ENCODE peak calls at places on chromosome 13, in four cellular contexts. S, Z, P and V are unnamed samples. For H3K27me3, the result is how much of the 10 kb centered on the place peaks cover.

GRCh38 chr13:73142091-73142490 is 83.3 kb downstream of the KLF5 start:
- DNase-seq in S (no peak), P (no peak), Z (no peak), V (no peak)

GRCh38 chr13:31477961-31478360 is 261.4 kb upstream of the RXFP2 start:
- DNase-seq in P (no peak), S (no peak), Z (no peak), V (no peak)

GRCh38 chr13:81171065-81171647 is 830.2 kb upstream of the SPRY2 start:
- DNase-seq in S (no peak), P (no peak), Z (peak), V (no peak)

GRCh38 chr13:114230117-114230516 is 4.6 kb upstream of the CDC16 start:
- DNase-seq in P (no peak), Z (peak), S (no peak), V (no peak)

GRCh38 chr13:94176576-94176975 is 302.9 kb downstream of the DCT start:
- DNase-seq in S (no peak), Z (no peak), P (no peak), V (no peak)

GRCh38 chr13:30735025-30735967 is at the start of gene ALOX5AP:
- DNase-seq in P (no peak), S (no peak), Z (no peak), V (no peak)

GRCh38 chr13:110529522-110530311 is 31.8 kb downstream of the RAB20 start:
- DNase-seq in Z (no peak), S (peak), P (no peak), V (no peak)

GRCh38 chr13:101178394-101178793 is 237.9 kb downstream of the NALCN start:
- DNase-seq in P (no peak), Z (no peak), S (no peak), V (no peak)

GRCh38 chr13:84951128-84951527 is 848.1 kb downstream of the SLITRK6 start:
- DNase-seq in Z (no peak), P (no peak), S (no peak), V (no peak)

GRCh38 chr13:27120811-27121210 is 50.8 kb downstream of the USP12 start:
- DNase-seq in P (no peak), S (no peak), Z (no peak), V (no peak)

GRCh38 chr13:111992911-111993310 is 74.0 kb upstream of the SOX1 start:
- DNase-seq in Z (no peak), P (no peak), S (no peak), V (no peak)

GRCh38 chr13:103852036-103852435 is 785.8 kb upstream of the SLC10A2 start:
- DNase-seq in S (no peak), P (no peak), Z (no peak), V (peak)

GRCh38 chr13:41897126-41897525 is 63.8 kb downstream of the VWA8 start:
- DNase-seq in P (no peak), S (no peak), Z (no peak), V (no peak)

GRCh38 chr13:76917096-76917495 is 30.9 kb upstream of the KCTD12 start:
- DNase-seq in Z (no peak), S (no peak), P (no peak), V (no peak)

GRCh38 chr13:72728290-72728605 is 525 bp downstream of the BORA start:
- DNase-seq in P (no peak), Z (no peak), S (no peak), V (no peak)

GRCh38 chr13:52846567-52847321 is 1.7 kb downstream of the PCDH8 start:
- DNase-seq in Z (peak), P (peak), S (peak), V (no peak)

GRCh38 chr13:72754111-72754510 is 26.4 kb downstream of the BORA start:
- DNase-seq in P (no peak), Z (no peak), S (no peak), V (no peak)

GRCh38 chr13:102642029-102642428 is 45.2 kb downstream of the TPP2 start:
- DNase-seq in P (no peak), Z (no peak), S (no peak), V (no peak)

GRCh38 chr13:100588350-100589177 is at the start of gene GGACT:
- DNase-seq in S (peak), P (peak), Z (peak), V (peak)

GRCh38 chr13:114113961-114114360 is 18.5 kb downstream of the RASA3 start:
- DNase-seq in P (no peak), S (peak), Z (no peak), V (no peak)

GRCh38 chr13:95298169-95298940 is 2.9 kb downstream of the ABCC4 start:
- DNase-seq in Z (no peak), S (no peak), P (no peak), V (no peak)

GRCh38 chr13:49516467-49516866 is 20.7 kb downstream of the PHF11 start:
- DNase-seq in S (no peak), P (no peak), Z (no peak), V (no peak)

GRCh38 chr13:34412817-34413365 is 529.2 kb upstream of the NBEA start:
- DNase-seq in Z (no peak), S (no peak), P (no peak), V (no peak)

GRCh38 chr13:32256243-32256642 is 58.9 kb downstream of the ZAR1L start:
- DNase-seq in P (no peak), Z (no peak), S (no peak), V (no peak)

GRCh38 chr13:98225036-98225940 is 48.2 kb upstream of the RNF113B start:
- DNase-seq in P (no peak), S (no peak), Z (no peak), V (peak)

GRCh38 chr13:106407338-106407737 is 128.1 kb downstream of the EFNB2 start:
- DNase-seq in Z (no peak), S (no peak), P (no peak), V (no peak)

GRCh38 chr13:78595819-78596700 is 7.3 kb downstream of the POU4F1 start:
- DNase-seq in S (no peak), Z (peak), P (no peak), V (no peak)
- H3K4me3 ChIP-seq in S (no peak), Z (peak), P (peak), V (peak)

DNA sequence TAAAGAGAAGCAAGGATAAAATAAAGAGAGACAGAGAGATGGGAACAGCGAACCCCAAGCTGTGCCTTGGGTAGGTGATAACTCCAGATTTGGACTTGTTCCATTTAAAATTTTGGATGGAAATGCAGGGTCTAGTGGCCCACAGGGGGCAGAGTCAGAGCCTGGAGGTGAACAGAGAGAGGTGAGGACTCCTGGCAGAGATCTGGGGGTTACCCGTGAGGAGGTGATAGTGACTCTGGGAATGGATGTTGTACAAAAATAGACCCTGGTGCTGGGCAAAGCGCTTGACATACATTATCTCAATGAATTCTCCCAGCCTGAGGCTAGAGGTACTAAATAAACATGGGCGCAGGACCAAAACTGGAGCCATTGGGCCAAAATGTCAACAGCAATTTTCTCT is 14.3 kb upstream of the DHRS12 start:
- DNase-seq in S (no peak), P (no peak), Z (no peak), V (no peak)
- H3K27me3 ChIP-seq in S (under half), P (under half), Z (under half), V (under half)

DNA sequence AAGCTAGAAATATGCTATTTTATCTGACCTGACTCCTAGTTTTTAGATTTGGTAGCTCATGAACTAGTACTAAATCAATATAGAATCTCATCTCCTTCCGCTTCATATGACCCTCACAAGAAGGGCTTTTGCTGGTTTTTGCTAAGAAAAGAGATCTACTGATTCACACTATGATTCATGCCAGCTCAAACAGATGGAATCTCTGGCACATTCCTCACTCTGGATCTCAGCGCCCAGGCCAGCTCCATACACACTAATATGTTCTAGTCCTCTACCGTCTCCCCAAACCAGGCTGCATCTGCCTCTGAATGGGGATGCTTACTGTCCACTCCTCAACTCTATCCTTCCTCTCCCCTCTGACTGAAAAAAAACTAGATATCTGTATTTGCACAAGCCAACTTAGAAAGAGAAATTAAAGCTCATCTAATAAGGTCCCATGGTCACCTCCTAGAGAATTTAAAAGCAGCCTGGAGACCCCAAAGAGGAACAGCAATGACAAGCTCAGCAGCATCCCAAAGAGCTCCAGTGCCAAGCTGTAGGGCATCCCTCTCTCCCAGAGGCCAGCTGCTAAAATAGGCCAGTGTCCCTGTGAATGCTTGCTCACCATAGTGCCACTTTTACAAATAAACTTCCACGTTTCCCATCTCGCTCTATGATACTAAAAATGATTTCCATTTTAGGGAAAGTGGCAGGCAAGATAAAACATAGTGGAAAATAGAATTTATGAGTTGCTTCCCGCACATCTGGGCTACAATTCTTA is 74.9 kb downstream of the LHFPL6 start:
- DNase-seq in S (peak), P (no peak), Z (no peak), V (peak)
- H3K4me3 ChIP-seq in S (peak), P (no peak), Z (no peak), V (no peak)

GRCh38 chr13:113073942-113074341 is 31.6 kb upstream of the F7 start:
- DNase-seq in P (peak), Z (no peak), S (no peak), V (no peak)

GRCh38 chr13:113076681-113077401 is 28.8 kb upstream of the F7 start:
- DNase-seq in S (peak), P (peak), Z (no peak), V (peak)

GRCh38 chr13:113074876-113075275 is 30.7 kb upstream of the F7 start:
- DNase-seq in P (peak), Z (no peak), S (peak), V (no peak)

GRCh38 chr13:113074401-113074800 is 31.2 kb upstream of the F7 start:
- DNase-seq in P (peak), Z (no peak), S (no peak), V (no peak)

GRCh38 chr13:113075711-113076110 is 29.9 kb upstream of the F7 start:
- DNase-seq in S (peak), Z (no peak), P (peak), V (no peak)
- H3K27me3 ChIP-seq in S (under half), Z (under half), P (under half), V (under half)